ENCODE peak calls at places on chromosome 21, in six cellular contexts. One of them, this sample, is unnamed.

GRCh38 chr21:38807481-38807880 is 1.8 kb downstream of the ETS2 start:
- DNase-seq in NCI-H774: peak
- DNase-seq in IMR-90: no peak
- DNase-seq in NCI-H1105: peak
- DNase-seq in NCI-H524: no peak
- DNase-seq in NB4: no peak
- DNase-seq in this sample: no peak

GRCh38 chr21:36602735-36603134 is 96.2 kb upstream of the SIM2 start:
- DNase-seq in NCI-H774: no peak
- DNase-seq in IMR-90: no peak
- DNase-seq in NCI-H1105: no peak
- DNase-seq in NCI-H524: no peak
- DNase-seq in NB4: no peak
- DNase-seq in this sample: no peak

GRCh38 chr21:42188663-42189062 is 30.3 kb upstream of the ABCG1 start:
- DNase-seq in NCI-H774: no peak
- DNase-seq in IMR-90: no peak
- DNase-seq in NCI-H1105: no peak
- DNase-seq in NCI-H524: no peak
- DNase-seq in NB4: no peak
- DNase-seq in this sample: no peak

GRCh38 chr21:15138475-15138874 is 73.7 kb upstream of the NRIP1 start:
- DNase-seq in NCI-H774: peak
- DNase-seq in IMR-90: no peak
- DNase-seq in NCI-H1105: peak
- DNase-seq in NCI-H524: peak
- DNase-seq in NB4: no peak
- DNase-seq in this sample: peak

GRCh38 chr21:45401054-45401518 is 3.9 kb upstream of the COL18A1 start:
- DNase-seq in NCI-H774: no peak
- DNase-seq in IMR-90: no peak
- DNase-seq in NCI-H1105: no peak
- DNase-seq in NCI-H524: no peak
- DNase-seq in NB4: no peak
- DNase-seq in this sample: no peak

GRCh38 chr21:40603774-40604173 is 243.2 kb downstream of the DSCAM start:
- DNase-seq in NCI-H774: no peak
- DNase-seq in IMR-90: no peak
- DNase-seq in NCI-H1105: no peak
- DNase-seq in NCI-H524: no peak
- DNase-seq in NB4: no peak
- DNase-seq in this sample: no peak

GRCh38 chr21:46675595-46676280 is 40.3 kb downstream of the PRMT2 start:
- DNase-seq in NCI-H774: no peak
- DNase-seq in IMR-90: peak
- DNase-seq in NCI-H1105: no peak
- DNase-seq in NCI-H524: no peak
- DNase-seq in NB4: no peak
- DNase-seq in this sample: no peak

GRCh38 chr21:44919913-44920693 is 596 bp downstream of the ITGB2 start:
- DNase-seq in NCI-H774: no peak
- DNase-seq in IMR-90: no peak
- DNase-seq in NCI-H1105: no peak
- DNase-seq in NCI-H524: no peak
- DNase-seq in NB4: peak
- DNase-seq in this sample: no peak

GRCh38 chr21:28952686-28953085 is 40.0 kb downstream of the LTN1 start:
- DNase-seq in NCI-H774: no peak
- DNase-seq in IMR-90: peak
- DNase-seq in NCI-H1105: no peak
- DNase-seq in NCI-H524: no peak
- DNase-seq in NB4: no peak
- DNase-seq in this sample: no peak

GRCh38 chr21:44082648-44083436 is 24.4 kb upstream of the PWP2 start:
- DNase-seq in NCI-H774: no peak
- DNase-seq in IMR-90: no peak
- DNase-seq in NCI-H1105: no peak
- DNase-seq in NCI-H524: no peak
- DNase-seq in NB4: no peak
- DNase-seq in this sample: no peak

GRCh38 chr21:42574234-42575027 is 60.8 kb downstream of the SLC37A1 start:
- DNase-seq in NCI-H774: no peak
- DNase-seq in IMR-90: peak
- DNase-seq in NCI-H1105: no peak
- DNase-seq in NCI-H524: no peak
- DNase-seq in NB4: peak
- DNase-seq in this sample: no peak

GRCh38 chr21:26798856-26799751 is 46.1 kb downstream of the ADAMTS1 start:
- DNase-seq in NCI-H774: peak
- DNase-seq in IMR-90: peak
- DNase-seq in NCI-H1105: no peak
- DNase-seq in NCI-H524: no peak
- DNase-seq in NB4: no peak
- DNase-seq in this sample: no peak

GRCh38 chr21:37557261-37557950 is 190.8 kb downstream of the DYRK1A start:
- DNase-seq in NCI-H774: no peak
- DNase-seq in IMR-90: no peak
- DNase-seq in NCI-H1105: no peak
- DNase-seq in NCI-H524: no peak
- DNase-seq in NB4: no peak
- DNase-seq in this sample: no peak

GRCh38 chr21:44297525-44298290 is 2.1 kb upstream of the PFKL start:
- DNase-seq in NCI-H774: peak
- DNase-seq in IMR-90: peak
- DNase-seq in NCI-H1105: peak
- DNase-seq in NCI-H524: peak
- DNase-seq in NB4: peak
- DNase-seq in this sample: peak

GRCh38 chr21:25094695-25095094 is 512.6 kb downstream of the MRPL39 start:
- DNase-seq in NCI-H774: no peak
- DNase-seq in IMR-90: no peak
- DNase-seq in NCI-H1105: no peak
- DNase-seq in NCI-H524: no peak
- DNase-seq in NB4: no peak
- DNase-seq in this sample: no peak

GRCh38 chr21:34276711-34277425 is 86.9 kb upstream of the KCNE2 start:
- DNase-seq in NCI-H774: no peak
- DNase-seq in IMR-90: no peak
- DNase-seq in NCI-H1105: no peak
- DNase-seq in NCI-H524: no peak
- DNase-seq in NB4: peak
- DNase-seq in this sample: no peak

GRCh38 chr21:33374080-33374873 is 28.9 kb upstream of the IFNGR2 start:
- DNase-seq in NCI-H774: peak
- DNase-seq in IMR-90: peak
- DNase-seq in NCI-H1105: peak
- DNase-seq in NCI-H524: peak
- DNase-seq in NB4: peak
- DNase-seq in this sample: no peak

GRCh38 chr21:36847189-36847588 is 119.3 kb downstream of the HLCS start:
- DNase-seq in NCI-H774: no peak
- DNase-seq in IMR-90: peak
- DNase-seq in NCI-H1105: no peak
- DNase-seq in NCI-H524: no peak
- DNase-seq in NB4: no peak
- DNase-seq in this sample: no peak

GRCh38 chr21:43771698-43772367 is 4.3 kb downstream of the CSTB start:
- DNase-seq in NCI-H774: no peak
- DNase-seq in IMR-90: no peak
- DNase-seq in NCI-H1105: no peak
- DNase-seq in NCI-H524: no peak
- DNase-seq in NB4: peak
- DNase-seq in this sample: no peak

GRCh38 chr21:44773291-44773932 is 28.2 kb downstream of the UBE2G2 start:
- DNase-seq in NCI-H774: peak
- DNase-seq in IMR-90: no peak
- DNase-seq in NCI-H1105: peak
- DNase-seq in NCI-H524: no peak
- DNase-seq in NB4: no peak
- DNase-seq in this sample: no peak

GRCh38 chr21:45351526-45352275 is 53.3 kb upstream of the COL18A1 start:
- DNase-seq in NCI-H774: no peak
- DNase-seq in IMR-90: peak
- DNase-seq in NCI-H1105: no peak
- DNase-seq in NCI-H524: no peak
- DNase-seq in NB4: peak
- DNase-seq in this sample: no peak

GRCh38 chr21:45836268-45836655 is 145.3 kb upstream of the COL6A1 start:
- DNase-seq in NCI-H774: no peak
- DNase-seq in IMR-90: peak
- DNase-seq in NCI-H1105: no peak
- DNase-seq in NCI-H524: no peak
- DNase-seq in NB4: no peak
- DNase-seq in this sample: no peak

This sample was measured in pancreas.